ENCODE peak calls at places on chromosomes 12 and 14, in seven cellular contexts. X is DND-41, C is fibroblast of lung, F is fibroblast of mammary gland, D is choroid plexus epithelial cell, R is pancreas, T is cardiac fibroblast. V is an unnamed sample.

GRCh38 chr14:68397371-68397779 is 395.5 kb downstream of the ZFP36L1 start:
- DNase-seq in X (no peak), C (no peak), F (no peak), D (no peak), R (no peak), T (no peak), V (no peak)

GRCh38 chr14:64347748-64348147 is 40.4 kb upstream of the MTHFD1 start:
- DNase-seq in X (no peak), C (no peak), F (no peak), D (no peak), R (no peak), T (no peak), V (no peak)

GRCh38 chr12:128339121-128339520 is 72.2 kb downstream of the TMEM132C start:
- DNase-seq in X (no peak), C (no peak), F (no peak), D (no peak), R (no peak), T (no peak), V (no peak)

GRCh38 chr12:80936642-80937390 is 918 bp downstream of the LIN7A start:
- DNase-seq in X (no peak), C (peak), F (peak), D (peak), R (peak), T (peak), V (no peak)

GRCh38 chr14:53924754-53925153 is 31.9 kb downstream of the BMP4 start:
- DNase-seq in X (no peak), C (peak), F (peak), D (peak), R (no peak), T (peak), V (peak)

GRCh38 chr14:100150932-100151587 is 8.4 kb downstream of the DEGS2 start:
- DNase-seq in X (no peak), C (no peak), F (no peak), D (no peak), R (peak), T (no peak), V (no peak)

GRCh38 chr12:46217686-46218508 is 50.9 kb downstream of the SLC38A1 start:
- DNase-seq in X (peak), C (no peak), F (no peak), D (no peak), R (no peak), T (no peak), V (peak)

GRCh38 chr12:41968661-41969060 is 176.0 kb downstream of the GXYLT1 start:
- DNase-seq in X (no peak), C (peak), F (no peak), D (no peak), R (no peak), T (no peak), V (no peak)

GRCh38 chr12:88453323-88453722 is 126.9 kb downstream of the KITLG start:
- DNase-seq in X (no peak), C (peak), F (peak), D (peak), R (no peak), T (peak), V (peak)

GRCh38 chr12:78085562-78086182 is 255.0 kb downstream of the NAV3 start:
- DNase-seq in X (no peak), C (peak), F (peak), D (peak), R (no peak), T (peak), V (no peak)

GRCh38 chr12:31589896-31590729 is 823 bp downstream of the DENND5B start:
- DNase-seq in X (peak), C (peak), F (peak), D (peak), R (peak), T (peak), V (peak)

GRCh38 chr14:24369907-24370687 is 2.1 kb downstream of the NFATC4 start:
- DNase-seq in X (no peak), C (no peak), F (no peak), D (no peak), R (peak), T (no peak), V (no peak)

GRCh38 chr14:66476964-66477363 is 9.2 kb upstream of the CCDC196 start:
- DNase-seq in X (no peak), C (peak), F (peak), D (peak), R (no peak), T (peak), V (peak)

GRCh38 chr12:64990991-64991570 is 130.0 kb downstream of the WIF1 start:
- DNase-seq in X (no peak), C (no peak), F (peak), D (no peak), R (no peak), T (peak), V (no peak)

GRCh38 chr12:100668939-100669536 is 95.6 kb downstream of the GAS2L3 start:
- DNase-seq in X (peak), C (peak), F (peak), D (peak), R (peak), T (peak), V (peak)

GRCh38 chr12:69534389-69534822 is 50.9 kb upstream of the CCT2 start:
- DNase-seq in X (no peak), C (peak), F (peak), D (peak), R (no peak), T (peak), V (peak)

GRCh38 chr12:45913631-45914030 is 76.7 kb downstream of the SCAF11 start:
- DNase-seq in X (no peak), C (no peak), F (no peak), D (no peak), R (no peak), T (no peak), V (no peak)

GRCh38 chr14:50335989-50336391 is 23.9 kb downstream of the DMAC2L start:
- DNase-seq in X (peak), C (peak), F (peak), D (peak), R (no peak), T (peak), V (no peak)

GRCh38 chr12:81207173-81207572 is 129.3 kb downstream of the ACSS3 start:
- DNase-seq in X (no peak), C (no peak), F (no peak), D (no peak), R (no peak), T (no peak), V (no peak)

GRCh38 chr12:109255377-109255776 is 53.7 kb downstream of the FOXN4 start:
- DNase-seq in X (no peak), C (peak), F (peak), D (peak), R (no peak), T (peak), V (no peak)

GRCh38 chr12:71780207-71780822 is 25.7 kb downstream of the RAB21 start:
- DNase-seq in X (peak), C (peak), F (peak), D (peak), R (no peak), T (peak), V (no peak)

GRCh38 chr12:203462-204260 is 10.3 kb downstream of the SLC6A12 start:
- DNase-seq in X (no peak), C (no peak), F (no peak), D (no peak), R (peak), T (no peak), V (no peak)

GRCh38 chr14:104542871-104543830 is 36.4 kb upstream of the C14orf180 start:
- DNase-seq in X (no peak), C (no peak), F (no peak), D (no peak), R (no peak), T (no peak), V (no peak)

GRCh38 chr12:64085154-64085553 is 136.9 kb downstream of the KICS2 start:
- DNase-seq in X (no peak), C (no peak), F (no peak), D (no peak), R (no peak), T (no peak), V (no peak)

GRCh38 chr12:66641057-66641456 is 37.8 kb downstream of the GRIP1 start:
- DNase-seq in X (peak), C (peak), F (no peak), D (no peak), R (no peak), T (no peak), V (no peak)

GRCh38 chr14:34018564-34019244 is 67.8 kb upstream of the EGLN3 start:
- DNase-seq in X (peak), C (no peak), F (peak), D (peak), R (no peak), T (peak), V (no peak)

GRCh38 chr14:103401223-103402214 is 16.3 kb downstream of the MARK3 start:
- DNase-seq in X (no peak), C (peak), F (peak), D (peak), R (no peak), T (peak), V (peak)

GRCh38 chr14:58639842-58640484 is 2.2 kb downstream of the DACT1 start:
- DNase-seq in X (no peak), C (peak), F (peak), D (peak), R (no peak), T (peak), V (peak)

GRCh38 chr14:36944307-36945010 is 227.9 kb downstream of the SLC25A21 start:
- DNase-seq in X (no peak), C (peak), F (peak), D (peak), R (no peak), T (peak), V (no peak)

GRCh38 chr12:115010324-115010995 is 326.5 kb upstream of the TBX3 start:
- DNase-seq in X (no peak), C (no peak), F (peak), D (peak), R (no peak), T (peak), V (no peak)

GRCh38 chr12:103673487-103673886 is 86.4 kb downstream of the STAB2 start:
- DNase-seq in X (no peak), C (no peak), F (no peak), D (no peak), R (no peak), T (no peak), V (no peak)

GRCh38 chr12:6183689-6184441 is 16.3 kb upstream of the CD9 start:
- DNase-seq in X (no peak), C (peak), F (no peak), D (peak), R (no peak), T (peak), V (no peak)

GRCh38 chr14:54599932-54600331 is 33.0 kb downstream of the SAMD4A start:
- DNase-seq in X (no peak), C (peak), F (peak), D (no peak), R (no peak), T (peak), V (no peak)

GRCh38 chr14:68695326-68695768 is 97.5 kb downstream of the ZFP36L1 start:
- DNase-seq in X (no peak), C (peak), F (peak), D (peak), R (no peak), T (peak), V (peak)

GRCh38 chr12:19867151-19867550 is 427.9 kb downstream of the AEBP2 start:
- DNase-seq in X (no peak), C (peak), F (no peak), D (no peak), R (no peak), T (no peak), V (no peak)

GRCh38 chr12:46892034-46892705 is 66.4 kb upstream of the SLC38A4 start:
- DNase-seq in X (no peak), C (no peak), F (no peak), D (no peak), R (no peak), T (no peak), V (no peak)

GRCh38 chr12:118307069-118307954 is 65.4 kb downstream of the TAOK3 start:
- DNase-seq in X (no peak), C (peak), F (peak), D (peak), R (no peak), T (peak), V (peak)

GRCh38 chr14:76919431-76919810 is 93.2 kb downstream of the LRRC74A start:
- DNase-seq in X (no peak), C (peak), F (no peak), D (no peak), R (no peak), T (no peak), V (no peak)

GRCh38 chr14:76918751-76919421 is 92.7 kb downstream of the LRRC74A start:
- DNase-seq in X (peak), C (peak), F (peak), D (peak), R (peak), T (peak), V (peak)

GRCh38 chr14:76917759-76918175 is 91.6 kb downstream of the LRRC74A start:
- DNase-seq in X (no peak), C (peak), F (no peak), D (no peak), R (no peak), T (peak), V (no peak)

GRCh38 chr14:76918176-76918750 is 92.1 kb downstream of the LRRC74A start:
- DNase-seq in X (peak), C (peak), F (peak), D (peak), R (no peak), T (peak), V (peak)

DNA sequence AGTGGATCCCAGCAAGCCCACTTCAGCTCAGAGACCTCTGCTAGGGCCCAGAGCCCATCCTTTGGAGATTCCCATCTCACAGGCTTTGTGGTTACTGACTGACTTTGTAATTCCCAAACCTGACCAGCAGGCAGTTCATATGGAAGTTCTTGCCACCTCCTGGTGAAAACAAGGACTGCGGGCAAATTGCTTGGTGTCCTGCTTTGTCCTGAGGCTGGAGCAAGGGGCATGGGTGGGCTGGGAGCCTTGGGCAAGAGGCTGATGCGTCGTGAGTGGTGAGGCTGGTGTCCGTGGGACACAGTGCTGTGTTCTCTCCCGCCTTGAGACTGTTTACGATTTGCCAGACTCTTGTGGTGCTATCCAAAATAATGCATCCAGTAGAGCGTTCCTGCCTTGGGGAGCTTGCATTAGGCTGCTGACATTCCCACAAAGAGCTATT is 91.0 kb downstream of the LRRC74A start:
- DNase-seq in X (peak), C (peak), F (peak), D (peak), R (no peak), T (peak), V (peak)
- TF ChIP-seq CTCF in X (peak), C (peak), F (peak), D (peak), R (peak), T (peak), V (peak)

GRCh38 chr12:53996886-53997217 is 3.1 kb upstream of the HOXC9 start:
- DNase-seq in X (no peak), C (no peak), F (no peak), D (no peak), R (no peak), T (no peak), V (no peak)
- H3K4me3 ChIP-seq in X (no peak), C (no peak), F (no peak), D (no peak), R (no peak), T (no peak), V (no peak)

DNA sequence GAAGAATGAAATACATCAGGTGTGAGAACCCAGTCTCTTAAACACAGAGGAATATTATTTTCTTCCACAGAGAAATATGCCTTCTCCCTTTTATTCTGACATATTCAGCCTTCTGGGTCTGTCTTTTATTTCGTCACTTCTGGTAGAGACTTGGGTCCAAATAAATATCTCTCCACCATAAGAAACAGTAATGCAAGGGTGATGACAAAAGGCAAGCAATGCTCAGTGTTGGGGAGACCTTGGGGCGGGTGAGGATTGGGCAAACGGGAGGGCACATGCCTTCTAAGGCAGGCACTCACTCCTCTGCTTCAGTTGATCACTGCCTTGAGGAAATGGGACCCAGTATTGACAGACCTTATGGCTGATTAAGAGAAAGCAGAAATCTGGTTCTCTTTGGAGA is 6.7 kb upstream of the SOCS2 start:
- DNase-seq in X (no peak), C (no peak), F (no peak), D (no peak), R (no peak), T (no peak), V (no peak)
- TF ChIP-seq CTCF in X (no peak), C (no peak), F (no peak), D (no peak), R (no peak), T (no peak), V (no peak)

GRCh38 chr14:90533591-90534021 is 136.8 kb downstream of the CALM1 start:
- DNase-seq in X (no peak), C (no peak), F (no peak), D (no peak), R (peak), T (no peak), V (no peak)
- H3K4me3 ChIP-seq in X (no peak), C (no peak), F (no peak), D (no peak), R (no peak), T (no peak), V (no peak)

GRCh38 chr12:2095878-2096277 is 43.1 kb downstream of the CACNA1C start:
- DNase-seq in X (no peak), C (no peak), F (no peak), D (no peak), R (no peak), T (no peak), V (no peak)

GRCh38 chr12:2097617-2098016 is 44.8 kb downstream of the CACNA1C start:
- DNase-seq in X (no peak), C (no peak), F (no peak), D (no peak), R (no peak), T (no peak), V (no peak)

GRCh38 chr12:2092890-2093289 is 40.1 kb downstream of the CACNA1C start:
- DNase-seq in X (no peak), C (peak), F (no peak), D (no peak), R (no peak), T (peak), V (no peak)

GRCh38 chr12:2094597-2094996 is 41.8 kb downstream of the CACNA1C start:
- DNase-seq in X (peak), C (no peak), F (peak), D (no peak), R (no peak), T (peak), V (no peak)

GRCh38 chr12:2092354-2092753 is 39.6 kb downstream of the CACNA1C start:
- DNase-seq in X (no peak), C (no peak), F (no peak), D (no peak), R (no peak), T (no peak), V (no peak)
- TF ChIP-seq CTCF in X (no peak), C (no peak), F (no peak), D (no peak), R (no peak), T (no peak), V (no peak)

V was measured in retinal pigment epithelial cell.